ENCODE peak calls at places on chromosome 3, in ten cellular contexts. R is MCF 10A; K is germinal center; Q is cerebellar cortex; A is stimulated activated CD8-positive, alpha-beta memory T cell treated with anti-CD3 and anti-CD28 coated beads, Interleukin-15, amount 100 ng/mL, for 4 hours; W is kidney tubule cell; M is KG1; O is activated T-cell treated with anti-CD3 and anti-CD28 coated beads, Interleukin-2, amount 50 U/mL, for 24 hours; Z is mucosa of gallbladder; I is CD8-positive, alpha-beta T cell. Y is an unnamed sample.

GRCh38 chr3:186117521-186118111 is 8.7 kb upstream of the ETV5 start:
- DNase-seq in K (no peak), I (no peak), Z (no peak), Q (no peak), O (no peak), W (no peak), A (no peak), M (no peak), R (no peak), Y (no peak)

GRCh38 chr3:171949559-171949958 is 89.8 kb upstream of the FNDC3B start:
- DNase-seq in Z (no peak), W (no peak), R (no peak), O (no peak), K (no peak), Q (no peak), M (no peak), A (no peak), I (no peak), Y (no peak)

GRCh38 chr3:108461641-108462040 is 48.8 kb downstream of the MYH15 start:
- DNase-seq in K (no peak), Q (no peak), M (no peak), A (no peak), R (no peak), W (no peak), Z (no peak), O (no peak), I (no peak), Y (peak)

GRCh38 chr3:48194446-48195071 is 6.3 kb upstream of the CDC25A start:
- DNase-seq in O (no peak), I (no peak), W (peak), K (peak), Z (peak), Q (peak), M (peak), R (peak), A (no peak), Y (peak)

GRCh38 chr3:178318440-178318839 is 217.8 kb upstream of the KCNMB2 start:
- DNase-seq in Z (no peak), I (no peak), O (no peak), Q (peak), K (no peak), R (no peak), W (no peak), A (no peak), M (no peak), Y (no peak)

GRCh38 chr3:194491996-194492395 is 5.2 kb upstream of the ATP13A3 start:
- DNase-seq in W (no peak), I (no peak), O (no peak), Z (no peak), R (no peak), Q (no peak), K (no peak), M (no peak), A (no peak), Y (no peak)

GRCh38 chr3:127289646-127290575 is 2.1 kb upstream of the PRR20G start:
- DNase-seq in R (no peak), W (peak), O (no peak), M (no peak), I (no peak), Z (no peak), K (no peak), A (no peak), Q (no peak), Y (peak)

GRCh38 chr3:115836944-115837343 is 213.6 kb downstream of the GAP43 start:
- DNase-seq in Q (no peak), I (no peak), W (peak), R (peak), K (peak), A (no peak), O (no peak), Z (no peak), M (no peak), Y (peak)

GRCh38 chr3:161345023-161345422 is 26.3 kb downstream of the SPTSSB start:
- DNase-seq in O (no peak), I (no peak), A (no peak), Q (peak), K (no peak), Z (no peak), M (no peak), R (no peak), W (no peak), Y (no peak)

GRCh38 chr3:122078235-122078935 is 23.2 kb downstream of the CD86 start:
- DNase-seq in K (no peak), M (no peak), Z (no peak), I (no peak), W (no peak), A (no peak), R (no peak), Q (no peak), O (no peak), Y (no peak)

GRCh38 chr3:142857056-142857455 is 31.8 kb downstream of the PCOLCE2 start:
- DNase-seq in R (peak), O (no peak), Q (peak), A (no peak), W (peak), Z (peak), I (no peak), M (no peak), K (no peak), Y (no peak)

GRCh38 chr3:123297627-123297899 is 95.8 kb downstream of the SEC22A start:
- DNase-seq in Z (no peak), A (no peak), Q (no peak), I (no peak), O (no peak), W (no peak), M (no peak), K (no peak), R (no peak), Y (no peak)

GRCh38 chr3:117725314-117725713 is 1015.7 kb downstream of the TUSC7 start:
- DNase-seq in A (no peak), W (no peak), R (no peak), Z (no peak), Q (no peak), I (no peak), O (no peak), K (no peak), M (no peak), Y (no peak)

GRCh38 chr3:58679974-58680656 is 13.5 kb upstream of the FAM3D start:
- DNase-seq in I (no peak), R (peak), A (no peak), K (no peak), Q (no peak), M (no peak), Z (no peak), O (no peak), W (no peak), Y (no peak)

GRCh38 chr3:122621112-122621511 is 43.7 kb downstream of the PARP15 start:
- DNase-seq in K (no peak), W (no peak), I (no peak), M (no peak), Q (no peak), O (no peak), R (no peak), A (no peak), Z (no peak), Y (no peak)

GRCh38 chr3:163951397-163951987 is 1126.8 kb downstream of the SI start:
- DNase-seq in O (no peak), K (no peak), M (no peak), W (peak), Z (no peak), R (peak), Q (no peak), I (no peak), A (no peak), Y (no peak)

GRCh38 chr3:105364113-105364512 is 2.6 kb upstream of the ALCAM start:
- DNase-seq in K (no peak), Z (no peak), O (no peak), W (peak), I (no peak), R (peak), M (no peak), Q (no peak), A (no peak), Y (peak)

GRCh38 chr3:81909756-81910155 is 148.3 kb upstream of the GBE1 start:
- DNase-seq in Z (no peak), A (no peak), K (no peak), R (no peak), I (no peak), O (no peak), Q (no peak), W (no peak), M (no peak), Y (no peak)

GRCh38 chr3:50194128-50194902 is 2.9 kb downstream of the GNAT1 start:
- DNase-seq in A (peak), I (peak), Q (peak), O (peak), Z (peak), M (no peak), R (peak), K (peak), W (peak), Y (peak)

GRCh38 chr3:111917300-111917699 is 58.2 kb downstream of the PHLDB2 start:
- DNase-seq in O (no peak), I (no peak), R (peak), Z (no peak), K (no peak), Q (no peak), A (no peak), W (peak), M (no peak), Y (peak)

GRCh38 chr3:4732974-4733373 is 239.8 kb downstream of the ITPR1 start:
- DNase-seq in I (no peak), M (no peak), R (no peak), A (no peak), O (no peak), K (no peak), Z (no peak), W (no peak), Q (peak), Y (no peak)

GRCh38 chr3:160869825-160870224 is 113.8 kb downstream of the PPM1L start:
- DNase-seq in O (no peak), R (peak), K (no peak), Z (peak), A (no peak), Q (peak), I (no peak), M (no peak), W (no peak), Y (no peak)

GRCh38 chr3:75782506-75782905 is 2.8 kb downstream of the ZNF717 start:
- DNase-seq in O (no peak), I (no peak), R (no peak), Z (no peak), A (no peak), Q (no peak), M (no peak), W (no peak), K (no peak), Y (no peak)

GRCh38 chr3:70816346-70816745 is 503.9 kb upstream of the MDFIC2 start:
- DNase-seq in M (no peak), R (peak), O (no peak), W (no peak), I (no peak), K (no peak), A (no peak), Z (no peak), Q (no peak), Y (no peak)

Y was measured in AG10803.